ENCODE peak calls at places on chromosomes 3 and 15, in eight cellular contexts. One of them, this sample, is unnamed.

GRCh38 chr3:31960793-31961431 is 20.1 kb downstream of the OSBPL10 start:
- DNase-seq in HCT116: peak
- DNase-seq in MM.1S: no peak
- DNase-seq in OCI-LY7: peak
- DNase-seq in SK-N-SH: no peak
- DNase-seq in GM23248: peak
- DNase-seq in hepatocyte: no peak
- DNase-seq in GM23338: peak
- DNase-seq in this sample: peak

GRCh38 chr3:186138272-186138981 is 29.5 kb upstream of the ETV5 start:
- DNase-seq in HCT116: no peak
- DNase-seq in MM.1S: no peak
- DNase-seq in OCI-LY7: no peak
- DNase-seq in SK-N-SH: no peak
- DNase-seq in GM23248: no peak
- DNase-seq in hepatocyte: no peak
- DNase-seq in GM23338: no peak
- DNase-seq in this sample: no peak

GRCh38 chr3:196971094-196971698 is 2.6 kb upstream of the PIGZ start:
- DNase-seq in HCT116: no peak
- DNase-seq in MM.1S: no peak
- DNase-seq in OCI-LY7: peak
- DNase-seq in SK-N-SH: no peak
- DNase-seq in GM23248: no peak
- DNase-seq in hepatocyte: no peak
- DNase-seq in GM23338: no peak
- DNase-seq in this sample: peak

GRCh38 chr3:98573231-98573728 is 20.1 kb downstream of the CPOX start:
- DNase-seq in HCT116: no peak
- DNase-seq in MM.1S: no peak
- DNase-seq in OCI-LY7: peak
- DNase-seq in SK-N-SH: peak
- DNase-seq in GM23248: peak
- DNase-seq in hepatocyte: peak
- DNase-seq in GM23338: peak
- DNase-seq in this sample: peak

GRCh38 chr3:110670407-110670806 is 401.2 kb upstream of the NECTIN3 start:
- DNase-seq in HCT116: no peak
- DNase-seq in MM.1S: no peak
- DNase-seq in OCI-LY7: no peak
- DNase-seq in SK-N-SH: no peak
- DNase-seq in GM23248: no peak
- DNase-seq in hepatocyte: no peak
- DNase-seq in GM23338: no peak
- DNase-seq in this sample: no peak

GRCh38 chr3:5071061-5071460 is 51.0 kb upstream of the ARL8B start:
- DNase-seq in HCT116: no peak
- DNase-seq in MM.1S: no peak
- DNase-seq in OCI-LY7: no peak
- DNase-seq in SK-N-SH: no peak
- DNase-seq in GM23248: peak
- DNase-seq in hepatocyte: peak
- DNase-seq in GM23338: no peak
- DNase-seq in this sample: no peak

GRCh38 chr3:117531078-117531477 is 821.5 kb downstream of the TUSC7 start:
- DNase-seq in HCT116: no peak
- DNase-seq in MM.1S: no peak
- DNase-seq in OCI-LY7: no peak
- DNase-seq in SK-N-SH: peak
- DNase-seq in GM23248: no peak
- DNase-seq in hepatocyte: no peak
- DNase-seq in GM23338: no peak
- DNase-seq in this sample: no peak

GRCh38 chr3:188003188-188004171 is 150.5 kb upstream of the LPP start:
- DNase-seq in HCT116: no peak
- DNase-seq in MM.1S: no peak
- DNase-seq in OCI-LY7: no peak
- DNase-seq in SK-N-SH: no peak
- DNase-seq in GM23248: no peak
- DNase-seq in hepatocyte: peak
- DNase-seq in GM23338: no peak
- DNase-seq in this sample: peak

GRCh38 chr3:153595186-153595815 is 433.3 kb downstream of the RAP2B start:
- DNase-seq in HCT116: peak
- DNase-seq in MM.1S: peak
- DNase-seq in OCI-LY7: peak
- DNase-seq in SK-N-SH: peak
- DNase-seq in GM23248: peak
- DNase-seq in hepatocyte: peak
- DNase-seq in GM23338: peak
- DNase-seq in this sample: peak

GRCh38 chr15:25508369-25509002 is 69.7 kb upstream of the UBE3A start:
- DNase-seq in HCT116: peak
- DNase-seq in MM.1S: no peak
- DNase-seq in OCI-LY7: peak
- DNase-seq in SK-N-SH: peak
- DNase-seq in GM23248: peak
- DNase-seq in hepatocyte: peak
- DNase-seq in GM23338: peak
- DNase-seq in this sample: peak

GRCh38 chr15:75868019-75868418 is 24.8 kb downstream of the UBE2Q2 start:
- DNase-seq in HCT116: no peak
- DNase-seq in MM.1S: no peak
- DNase-seq in OCI-LY7: no peak
- DNase-seq in SK-N-SH: no peak
- DNase-seq in GM23248: no peak
- DNase-seq in hepatocyte: no peak
- DNase-seq in GM23338: no peak
- DNase-seq in this sample: no peak

GRCh38 chr15:78041946-78042345 is 35.6 kb downstream of the TBC1D2B start:
- DNase-seq in HCT116: no peak
- DNase-seq in MM.1S: no peak
- DNase-seq in OCI-LY7: no peak
- DNase-seq in SK-N-SH: no peak
- DNase-seq in GM23248: no peak
- DNase-seq in hepatocyte: no peak
- DNase-seq in GM23338: no peak
- DNase-seq in this sample: no peak

DNA sequence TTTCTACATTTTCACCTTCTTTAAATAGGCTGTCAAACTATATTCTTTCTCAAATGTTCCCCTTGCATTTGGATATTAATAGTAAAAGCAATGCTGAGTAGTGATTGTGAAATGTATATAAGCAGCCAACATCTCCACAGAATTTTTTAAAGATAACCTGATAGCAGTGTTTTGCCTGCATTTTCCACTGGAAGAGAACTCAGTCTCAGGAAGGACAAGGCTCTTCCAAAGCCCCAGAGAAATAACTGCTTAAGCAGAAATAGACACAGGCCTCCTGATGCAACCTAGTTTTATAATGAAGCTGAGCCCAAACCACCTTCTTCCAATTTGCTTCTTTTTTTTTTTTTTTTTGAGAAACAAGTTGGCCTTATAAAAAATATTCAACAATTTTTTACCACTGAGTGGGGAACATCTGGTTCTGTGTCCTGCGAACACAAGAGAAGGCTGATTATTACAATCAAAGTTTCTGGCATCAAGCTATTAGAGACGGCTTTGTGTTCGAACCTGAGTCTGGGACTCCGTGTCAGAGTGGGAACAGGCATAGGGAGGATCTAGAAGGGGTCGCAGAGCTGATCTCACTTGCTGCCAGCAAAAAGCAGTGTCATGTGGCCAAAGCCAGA is 332.5 kb upstream of the TBL1XR1 start:
- DNase-seq in HCT116: no peak
- DNase-seq in MM.1S: no peak
- DNase-seq in OCI-LY7: no peak
- DNase-seq in SK-N-SH: no peak
- DNase-seq in GM23248: peak
- DNase-seq in hepatocyte: no peak
- DNase-seq in GM23338: no peak
- DNase-seq in this sample: no peak
- TF ChIP-seq EZH2phosphoT487 in HCT116: no peak
- TF ChIP-seq EZH2phosphoT487 in MM.1S: no peak
- TF ChIP-seq EZH2phosphoT487 in OCI-LY7: no peak
- TF ChIP-seq EZH2phosphoT487 in SK-N-SH: no peak
- TF ChIP-seq EZH2phosphoT487 in GM23248: no peak
- TF ChIP-seq EZH2phosphoT487 in hepatocyte: no peak
- TF ChIP-seq EZH2phosphoT487 in GM23338: no peak
- TF ChIP-seq EZH2phosphoT487 in this sample: no peak

GRCh38 chr3:64209866-64210609 is 15.2 kb downstream of the PRICKLE2 start:
- DNase-seq in HCT116: no peak
- DNase-seq in MM.1S: no peak
- DNase-seq in OCI-LY7: no peak
- DNase-seq in SK-N-SH: peak
- DNase-seq in GM23248: peak
- DNase-seq in hepatocyte: no peak
- DNase-seq in GM23338: no peak
- DNase-seq in this sample: no peak
- TF ChIP-seq EZH2phosphoT487 in HCT116: no peak
- TF ChIP-seq EZH2phosphoT487 in MM.1S: no peak
- TF ChIP-seq EZH2phosphoT487 in OCI-LY7: no peak
- TF ChIP-seq EZH2phosphoT487 in SK-N-SH: no peak
- TF ChIP-seq EZH2phosphoT487 in GM23248: no peak
- TF ChIP-seq EZH2phosphoT487 in hepatocyte: no peak
- TF ChIP-seq EZH2phosphoT487 in GM23338: no peak
- TF ChIP-seq EZH2phosphoT487 in this sample: no peak

GRCh38 chr3:126982522-126983175 is at the start of gene PLXNA1:
- DNase-seq in HCT116: peak
- DNase-seq in MM.1S: peak
- DNase-seq in OCI-LY7: peak
- DNase-seq in SK-N-SH: peak
- DNase-seq in GM23248: peak
- DNase-seq in hepatocyte: peak
- DNase-seq in GM23338: peak
- DNase-seq in this sample: peak

GRCh38 chr3:126984391-126985142 is 1.7 kb downstream of the PLXNA1 start:
- DNase-seq in HCT116: no peak
- DNase-seq in MM.1S: no peak
- DNase-seq in OCI-LY7: no peak
- DNase-seq in SK-N-SH: no peak
- DNase-seq in GM23248: peak
- DNase-seq in hepatocyte: no peak
- DNase-seq in GM23338: no peak
- DNase-seq in this sample: no peak

GRCh38 chr3:126983276-126983652 is 349 bp downstream of the PLXNA1 start:
- DNase-seq in HCT116: no peak
- DNase-seq in MM.1S: peak
- DNase-seq in OCI-LY7: no peak
- DNase-seq in SK-N-SH: no peak
- DNase-seq in GM23248: peak
- DNase-seq in hepatocyte: peak
- DNase-seq in GM23338: no peak
- DNase-seq in this sample: no peak

GRCh38 chr3:126985143-126985985 is 2.4 kb downstream of the PLXNA1 start:
- DNase-seq in HCT116: no peak
- DNase-seq in MM.1S: no peak
- DNase-seq in OCI-LY7: no peak
- DNase-seq in SK-N-SH: peak
- DNase-seq in GM23248: no peak
- DNase-seq in hepatocyte: no peak
- DNase-seq in GM23338: no peak
- DNase-seq in this sample: no peak

DNA sequence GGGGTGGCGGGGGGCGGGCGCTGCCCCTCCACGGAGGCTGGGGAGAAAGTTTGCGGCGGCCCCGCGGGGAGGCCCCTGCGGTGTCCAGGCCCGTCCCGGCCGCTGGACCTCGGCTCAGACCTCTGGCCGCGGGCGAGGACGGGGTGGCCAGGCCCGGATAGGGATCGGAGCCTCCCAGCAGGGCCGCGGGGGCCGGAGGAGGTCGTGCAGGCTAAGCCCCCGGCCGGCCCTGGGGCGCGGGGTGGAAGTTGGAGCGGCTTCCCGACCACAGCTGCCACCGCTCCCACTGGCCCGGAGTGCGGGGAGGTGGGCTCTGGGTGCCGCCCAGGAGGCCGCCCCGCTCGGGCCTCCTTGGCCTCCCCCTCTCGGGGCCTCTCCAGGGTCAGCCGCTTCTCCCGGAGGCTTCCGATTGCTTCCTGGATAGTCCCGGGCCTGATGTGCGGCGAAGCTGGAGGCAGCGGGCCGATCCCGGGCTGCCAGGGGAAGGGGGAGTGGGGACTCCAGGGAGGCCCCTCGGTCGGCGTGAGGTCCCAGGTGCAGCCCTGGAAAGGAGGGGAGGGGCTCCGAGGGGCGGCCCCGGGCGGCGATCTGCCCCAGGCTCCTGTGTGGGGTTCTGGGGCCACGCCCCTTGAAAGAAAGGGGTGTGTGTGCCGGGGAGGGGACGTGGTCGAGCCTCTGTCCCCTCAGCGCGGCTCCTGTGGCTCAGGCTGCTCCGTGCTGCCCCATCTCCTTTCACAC is 907 bp downstream of the PLXNA1 start:
- DNase-seq in HCT116: no peak
- DNase-seq in MM.1S: no peak
- DNase-seq in OCI-LY7: no peak
- DNase-seq in SK-N-SH: peak
- DNase-seq in GM23248: peak
- DNase-seq in hepatocyte: peak
- DNase-seq in GM23338: peak
- DNase-seq in this sample: no peak
- TF ChIP-seq EZH2phosphoT487 in HCT116: no peak
- TF ChIP-seq EZH2phosphoT487 in MM.1S: no peak
- TF ChIP-seq EZH2phosphoT487 in OCI-LY7: no peak
- TF ChIP-seq EZH2phosphoT487 in SK-N-SH: no peak
- TF ChIP-seq EZH2phosphoT487 in GM23248: no peak
- TF ChIP-seq EZH2phosphoT487 in hepatocyte: no peak
- TF ChIP-seq EZH2phosphoT487 in GM23338: no peak
- TF ChIP-seq EZH2phosphoT487 in this sample: no peak

DNA sequence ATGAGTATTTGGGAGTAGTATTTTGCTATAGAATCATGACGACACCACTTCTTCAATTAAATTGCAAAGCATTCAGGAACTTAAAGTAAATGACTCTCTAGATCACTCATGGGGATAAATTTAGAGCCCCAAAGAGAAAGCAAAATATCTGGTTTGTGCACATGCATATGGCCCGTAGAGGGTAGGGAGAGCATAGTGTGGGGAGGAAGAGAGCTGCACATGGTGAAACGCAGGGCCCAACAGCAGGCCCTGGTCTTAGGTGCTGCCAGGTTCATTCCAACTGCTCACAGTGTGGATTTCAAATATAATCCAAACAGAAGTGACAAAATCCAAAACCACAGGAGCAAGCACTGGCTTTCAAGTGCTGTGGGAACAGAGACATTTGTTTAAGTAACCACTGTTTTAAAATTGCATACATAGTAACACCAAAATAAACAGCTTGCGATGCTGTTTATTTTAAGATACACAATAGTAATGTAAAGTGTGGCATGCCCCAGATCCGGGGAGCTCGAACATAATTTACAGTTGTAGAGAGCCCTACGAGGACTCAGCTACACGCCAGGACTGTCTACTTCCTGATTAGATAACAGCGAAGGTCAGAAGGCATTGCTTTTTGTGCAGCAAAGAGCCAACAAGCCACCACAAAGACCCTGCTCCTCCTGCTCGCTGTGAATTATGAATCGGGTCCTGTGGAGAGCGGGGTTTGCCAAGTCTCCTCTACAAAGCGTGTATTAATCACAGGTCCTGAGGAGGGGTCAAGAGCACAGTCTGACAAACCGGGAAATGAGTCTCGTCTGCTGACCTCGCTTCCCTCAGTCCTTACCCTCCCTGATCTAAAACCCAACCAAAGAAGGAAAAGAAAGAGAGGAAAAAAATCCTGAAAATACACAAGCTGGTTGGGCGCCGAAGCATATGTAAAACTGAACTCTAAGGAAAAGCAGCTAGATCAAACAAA is 80.6 kb downstream of the MEIS2 start:
- DNase-seq in HCT116: no peak
- DNase-seq in MM.1S: no peak
- DNase-seq in OCI-LY7: no peak
- DNase-seq in SK-N-SH: peak
- DNase-seq in GM23248: no peak
- DNase-seq in hepatocyte: peak
- DNase-seq in GM23338: no peak
- DNase-seq in this sample: no peak
- TF ChIP-seq EZH2phosphoT487 in HCT116: no peak
- TF ChIP-seq EZH2phosphoT487 in MM.1S: no peak
- TF ChIP-seq EZH2phosphoT487 in OCI-LY7: no peak
- TF ChIP-seq EZH2phosphoT487 in SK-N-SH: no peak
- TF ChIP-seq EZH2phosphoT487 in GM23248: no peak
- TF ChIP-seq EZH2phosphoT487 in hepatocyte: no peak
- TF ChIP-seq EZH2phosphoT487 in GM23338: no peak
- TF ChIP-seq EZH2phosphoT487 in this sample: no peak

This sample was measured in PC-3.